ENCODE peak calls at places on chromosome 13, in eight cellular contexts. X is AG09319; C is AG04450; T is HFFc6; G is endothelial cell of umbilical vein; I is activated CD8-positive, alpha-beta T cell treated with anti-CD3 and anti-CD28 coated beads for 36 hours; J is esophagus muscularis mucosa; N is AG04449. F is an unnamed sample.

GRCh38 chr13:21234537-21234936 is 58.1 kb downstream of the MRPL57 start:
- DNase-seq in X (no peak), C (no peak), T (peak; percentile 60), G (no peak), I (no peak), J (peak; percentile 81), N (no peak), F (no peak)

GRCh38 chr13:50275392-50276063 is 260.3 kb downstream of the KCNRG start:
- DNase-seq in X (no peak), C (no peak), T (no peak), G (no peak), I (peak; percentile 5), J (no peak), N (no peak), F (no peak)

GRCh38 chr13:19150226-19150625 is 31.4 kb downstream of the TUBA3C start:
- DNase-seq in X (no peak), C (no peak), T (no peak), G (no peak), I (no peak), J (no peak), N (no peak), F (no peak)

GRCh38 chr13:99265162-99265822 is 7.1 kb upstream of the GPR18 start:
- DNase-seq in X (no peak), C (no peak), T (no peak), G (no peak), I (peak; percentile 68), J (no peak), N (no peak), F (no peak)

GRCh38 chr13:28022848-28023518 is 34.5 kb upstream of the URAD start:
- DNase-seq in X (no peak), C (no peak), T (peak; percentile 5), G (no peak), I (no peak), J (no peak), N (no peak), F (no peak)

GRCh38 chr13:40665061-40665753 is 1.2 kb downstream of the FOXO1 start:
- DNase-seq in X (no peak), C (no peak), T (no peak), G (no peak), I (peak; percentile 53), J (no peak), N (no peak), F (no peak)

GRCh38 chr13:81916471-81916870 is 1575.5 kb upstream of the SPRY2 start:
- DNase-seq in X (no peak), C (no peak), T (no peak), G (no peak), I (no peak), J (no peak), N (no peak), F (no peak)

GRCh38 chr13:100789025-100789424 is 114.4 kb upstream of the TMTC4 start:
- DNase-seq in X (no peak), C (no peak), T (no peak), G (no peak), I (no peak), J (no peak), N (no peak), F (no peak)

GRCh38 chr13:27644302-27644701 is 22.6 kb downstream of the POLR1D start:
- DNase-seq in X (peak; percentile 71), C (peak; percentile 79), T (peak; percentile 53), G (no peak), I (no peak), J (no peak), N (peak; percentile 53), F (no peak)

GRCh38 chr13:24746618-24747247 is 17.2 kb upstream of the RNF17 start:
- DNase-seq in X (no peak), C (no peak), T (no peak), G (no peak), I (peak; percentile 23), J (no peak), N (no peak), F (no peak)

GRCh38 chr13:98386632-98387031 is 190.3 kb downstream of the STK24 start:
- DNase-seq in X (no peak), C (no peak), T (no peak), G (no peak), I (no peak), J (no peak), N (no peak), F (no peak)

GRCh38 chr13:107124129-107124718 is 556.3 kb upstream of the ARGLU1 start:
- DNase-seq in X (no peak), C (no peak), T (no peak), G (peak; percentile 54), I (no peak), J (no peak), N (no peak), F (no peak)

GRCh38 chr13:73943137-73943964 is 190.9 kb downstream of the KLF12 start:
- DNase-seq in X (no peak), C (no peak), T (no peak), G (no peak), I (no peak), J (no peak), N (no peak), F (no peak)

GRCh38 chr13:100490692-100491091 is 97.9 kb downstream of the GGACT start:
- DNase-seq in X (no peak), C (no peak), T (no peak), G (no peak), I (no peak), J (no peak), N (no peak), F (no peak)

GRCh38 chr13:29799041-29799440 is 51.4 kb downstream of the UBL3 start:
- DNase-seq in X (no peak), C (no peak), T (no peak), G (no peak), I (no peak), J (no peak), N (no peak), F (no peak)

GRCh38 chr13:30463820-30464495 is 1.8 kb downstream of the HMGB1 start:
- DNase-seq in X (no peak), C (no peak), T (peak; percentile 48), G (peak; percentile 84), I (peak; percentile 84), J (peak; percentile 92), N (no peak), F (no peak)

GRCh38 chr13:77565635-77566034 is 30.1 kb downstream of the SCEL start:
- DNase-seq in X (no peak), C (no peak), T (peak; percentile 4), G (peak; percentile 71), I (no peak), J (no peak), N (no peak), F (no peak)
- TF ChIP-seq CTCF in X (peak; percentile 51), C (peak; percentile 54), T (peak; percentile 63), G (peak; percentile 33), I (peak; percentile 64), J (peak; percentile 38), N (peak; percentile 24), F (peak; percentile 78)

GRCh38 chr13:51449018-51449417 is 3.8 kb downstream of the INTS6 start:
- DNase-seq in X (no peak), C (no peak), T (no peak), G (no peak), I (no peak), J (no peak), N (no peak), F (no peak)

GRCh38 chr13:51444922-51445321 is 7.9 kb downstream of the INTS6 start:
- DNase-seq in X (no peak), C (no peak), T (peak; percentile 32), G (peak; percentile 11), I (no peak), J (no peak), N (peak; percentile 23), F (no peak)
- TF ChIP-seq CTCF in X (peak; percentile 42), C (peak; percentile 53), T (peak; percentile 73), G (no peak), I (peak; percentile 33), J (peak; percentile 20), N (peak; percentile 20), F (peak; percentile 78)

GRCh38 chr13:36332986-36333385 is 13.2 kb downstream of the SPART start:
- DNase-seq in X (no peak), C (no peak), T (no peak), G (peak; percentile 65), I (no peak), J (no peak), N (no peak), F (no peak)

GRCh38 chr13:36339600-36340155 is 6.5 kb downstream of the SPART start:
- DNase-seq in X (no peak), C (no peak), T (no peak), G (no peak), I (no peak), J (no peak), N (no peak), F (no peak)

GRCh38 chr13:36341718-36342117 is 4.5 kb downstream of the SPART start:
- DNase-seq in X (no peak), C (no peak), T (peak; percentile 60), G (no peak), I (no peak), J (no peak), N (no peak), F (no peak)

GRCh38 chr13:36343766-36344165 is 2.4 kb downstream of the SPART start:
- DNase-seq in X (no peak), C (no peak), T (no peak), G (no peak), I (no peak), J (no peak), N (no peak), F (no peak)

DNA sequence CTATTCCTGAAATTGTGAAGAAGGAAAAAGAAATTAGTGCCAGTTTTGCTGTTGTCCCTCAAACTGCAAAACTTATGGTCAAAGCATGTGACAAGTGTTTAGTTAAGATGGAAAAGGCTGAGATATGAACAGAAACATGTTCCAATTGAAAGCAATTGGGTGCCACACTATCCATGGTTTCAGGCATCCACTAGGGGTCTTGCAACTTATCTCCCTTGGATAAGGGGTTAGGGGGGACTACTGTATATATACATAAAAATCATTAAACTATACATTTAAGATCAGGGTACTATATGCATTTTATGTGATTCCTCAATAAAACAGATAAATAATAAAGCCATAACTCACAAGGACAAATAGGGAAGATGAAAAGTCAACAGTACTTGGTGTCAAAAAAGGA is 8.3 kb downstream of the SPART start:
- DNase-seq in X (no peak), C (no peak), T (no peak), G (no peak), I (no peak), J (no peak), N (no peak), F (no peak)
- TF ChIP-seq CTCF in X (no peak), C (no peak), T (no peak), G (no peak), I (no peak), J (no peak), N (no peak), F (no peak)

GRCh38 chr13:105135852-105136251 is 1399.6 kb downstream of the EFNB2 start:
- DNase-seq in X (no peak), C (no peak), T (no peak), G (no peak), I (no peak), J (no peak), N (no peak), F (no peak)

GRCh38 chr13:105139048-105139379 is 1396.4 kb downstream of the EFNB2 start:
- DNase-seq in X (no peak), C (no peak), T (no peak), G (no peak), I (no peak), J (no peak), N (no peak), F (no peak)

GRCh38 chr13:105142556-105142955 is 1392.9 kb downstream of the EFNB2 start:
- DNase-seq in X (no peak), C (no peak), T (no peak), G (peak; percentile 40), I (no peak), J (no peak), N (no peak), F (no peak)

GRCh38 chr13:105144020-105144419 is 1391.4 kb downstream of the EFNB2 start:
- DNase-seq in X (no peak), C (no peak), T (no peak), G (no peak), I (no peak), J (no peak), N (no peak), F (no peak)

GRCh38 chr13:105139380-105140285 is 1395.8 kb downstream of the EFNB2 start:
- DNase-seq in X (no peak), C (no peak), T (peak; percentile 5), G (peak; percentile 29), I (peak; percentile 73), J (no peak), N (no peak), F (no peak)
- TF ChIP-seq CTCF in X (no peak), C (peak; percentile 53), T (peak; percentile 60), G (no peak), I (peak; percentile 42), J (no peak), N (no peak), F (no peak)

F was measured in chondrocyte.